ENCODE peak calls at places on chromosomes 12 and 14, in six cellular contexts. U is Caco-2, I is epithelial cell of esophagus, E is A549, G is breast epithelium, O is LNCaP clone FGC. V is an unnamed sample.

GRCh38 chr14:91289464-91289863 is 45.0 kb upstream of the GPR68 start:
- DNase-seq in U (no peak), I (no peak), E (no peak), G (no peak), O (no peak), V (no peak)

GRCh38 chr14:90758959-90759358 is 57.3 kb downstream of the TTC7B start:
- DNase-seq in U (peak; percentile 7), I (no peak), E (no peak), G (peak; percentile 28), O (no peak), V (no peak)

GRCh38 chr12:46921754-46922113 is 95.9 kb upstream of the SLC38A4 start:
- DNase-seq in U (no peak), I (peak; percentile 33), E (no peak), G (no peak), O (no peak), V (no peak)

GRCh38 chr14:96584199-96584906 is 82.2 kb downstream of the PAPOLA start:
- DNase-seq in U (peak; percentile 84), I (peak; percentile 35), E (peak; percentile 62), G (no peak), O (no peak), V (no peak)

GRCh38 chr12:6927379-6927991 is at the start of gene ATN1:
- DNase-seq in U (peak; percentile 85), I (peak; percentile 48), E (peak; percentile 56), G (peak; percentile 77), O (no peak), V (no peak)

GRCh38 chr14:65296402-65296801 is 116.1 kb upstream of the FUT8 start:
- DNase-seq in U (no peak), I (no peak), E (no peak), G (no peak), O (no peak), V (no peak)

GRCh38 chr12:3251691-3252090 is 174.5 kb downstream of the TSPAN9 start:
- DNase-seq in U (no peak), I (no peak), E (no peak), G (no peak), O (no peak), V (no peak)

GRCh38 chr12:23752245-23752644 is 197.2 kb downstream of the SOX5 start:
- DNase-seq in U (no peak), I (no peak), E (no peak), G (no peak), O (no peak), V (no peak)

GRCh38 chr14:70008457-70008856 is 129.2 kb downstream of the SMOC1 start:
- DNase-seq in U (no peak), I (no peak), E (no peak), G (no peak), O (no peak), V (no peak)

GRCh38 chr12:52346596-52346995 is 20.7 kb downstream of the KRT85 start:
- DNase-seq in U (no peak), I (peak; percentile 34), E (no peak), G (no peak), O (no peak), V (no peak)

GRCh38 chr14:102504302-102504950 is 5.2 kb downstream of the ANKRD9 start:
- DNase-seq in U (no peak), I (no peak), E (no peak), G (no peak), O (no peak), V (no peak)

GRCh38 chr12:15563683-15564082 is 225.5 kb downstream of the EPS8 start:
- DNase-seq in U (no peak), I (peak; percentile 68), E (no peak), G (no peak), O (no peak), V (no peak)

GRCh38 chr12:27575099-27575779 is 51.2 kb downstream of the PPFIBP1 start:
- DNase-seq in U (no peak), I (no peak), E (no peak), G (no peak), O (no peak), V (no peak)
- H3K4me3 ChIP-seq in U (no peak overlapping the region), I (no peak overlapping the region), E (no peak overlapping the region), G (no peak overlapping the region), O (no peak overlapping the region), V (no peak overlapping the region)

GRCh38 chr12:126874427-126875026 is 1392.4 kb upstream of the TMEM132C start:
- DNase-seq in U (peak; percentile 63), I (peak; percentile 49), E (peak; percentile 63), G (peak; percentile 29), O (no peak), V (no peak)

GRCh38 chr12:126869644-126870043 is 1397.3 kb upstream of the TMEM132C start:
- DNase-seq in U (no peak), I (no peak), E (no peak), G (no peak), O (no peak), V (no peak)

GRCh38 chr12:126873701-126874100 is 1393.3 kb upstream of the TMEM132C start:
- DNase-seq in U (no peak), I (no peak), E (no peak), G (no peak), O (no peak), V (no peak)
- H3K4me3 ChIP-seq in U (no peak overlapping the region), I (no peak overlapping the region), E (no peak overlapping the region), G (no peak overlapping the region), O (no peak overlapping the region), V (no peak overlapping the region)

GRCh38 chr12:57522887-57523705 is 472 bp downstream of the MBD6 start:
- DNase-seq in U (no peak), I (peak; percentile 40), E (peak; percentile 46), G (peak; percentile 43), O (no peak), V (no peak)

GRCh38 chr12:57520008-57520726 is at the start of gene DDIT3:
- DNase-seq in U (peak; percentile 99), I (peak; percentile 98), E (peak; percentile 99), G (peak; percentile 100), O (peak; percentile 92), V (peak; percentile 99)

GRCh38 chr12:57519758-57520007 is 631 bp downstream of the DDIT3 start:
- DNase-seq in U (no peak), I (peak; percentile 24), E (no peak), G (peak; percentile 43), O (no peak), V (no peak)

GRCh38 chr12:57522019-57522886 is at the start of gene MBD6:
- DNase-seq in U (peak; percentile 94), I (peak; percentile 91), E (peak; percentile 95), G (peak; percentile 97), O (peak; percentile 64), V (peak; percentile 76)

DNA sequence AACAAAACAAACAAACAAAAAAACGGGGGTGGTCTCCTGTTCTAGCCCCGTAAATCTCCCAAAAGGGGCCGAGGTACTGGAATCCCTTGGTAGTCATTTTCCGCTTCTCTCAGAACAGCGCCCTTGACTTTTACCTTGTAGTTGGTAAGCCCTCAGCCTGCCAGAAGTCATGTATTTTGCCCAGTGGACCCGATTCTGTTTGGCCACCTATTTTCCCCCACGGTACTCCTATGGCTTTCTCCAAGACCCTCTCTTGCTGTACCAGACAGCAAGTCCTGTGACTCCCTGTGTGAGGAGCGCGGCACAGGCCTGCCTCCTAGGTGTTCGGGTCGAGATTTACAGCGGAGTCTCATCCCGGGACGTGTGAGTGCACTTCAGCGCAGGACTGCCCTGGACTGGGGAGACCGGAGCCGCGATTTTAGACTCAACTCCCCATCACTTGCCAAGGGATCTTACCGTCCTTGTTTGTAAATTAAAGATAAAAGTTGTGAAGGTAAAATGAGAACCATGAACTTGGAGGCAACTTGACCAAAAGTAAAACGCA is 1.1 kb upstream of the MBD6 start:
- DNase-seq in U (peak; percentile 59), I (peak; percentile 60), E (peak; percentile 70), G (peak; percentile 70), O (no peak), V (no peak)
- H3K4me3 ChIP-seq in U (peak overlapping the region; percentile 72), I (no peak overlapping the region), E (peak overlapping the region; percentile 70), G (peak overlapping the region; percentile 84), O (peak overlapping the region; percentile 90), V (peak overlapping the region; percentile 76)

DNA sequence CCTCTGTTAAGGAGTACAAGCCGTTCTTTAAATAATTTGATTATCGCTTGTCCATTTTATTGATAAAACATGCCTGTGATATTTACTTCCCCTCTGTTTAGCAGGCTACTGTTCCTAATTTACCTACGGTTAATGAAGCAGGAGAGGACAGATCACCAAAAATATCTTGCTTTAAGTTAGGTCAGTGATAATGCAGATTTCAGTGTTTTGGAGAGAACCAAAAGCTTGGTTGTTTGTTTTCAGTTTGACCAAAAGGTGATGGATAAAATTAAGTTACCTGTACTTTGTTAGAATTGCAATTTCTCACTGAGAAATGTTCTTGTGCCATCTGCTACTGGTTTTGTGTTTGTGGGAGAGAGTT is 958 bp downstream of the SPATS2 start:
- DNase-seq in U (no peak), I (no peak), E (no peak), G (no peak), O (no peak), V (no peak)
- H3K4me3 ChIP-seq in U (peak overlapping the region; percentile 88), I (peak overlapping the region; percentile 81), E (peak overlapping the region; percentile 86), G (peak overlapping the region; percentile 84), O (peak overlapping the region; percentile 84), V (peak overlapping the region; percentile 77)

GRCh38 chr12:39427360-39427808 is 15.5 kb downstream of the KIF21A start:
- DNase-seq in U (no peak), I (peak; percentile 49), E (peak; percentile 25), G (no peak), O (no peak), V (no peak)
- H3K4me3 ChIP-seq in U (no peak overlapping the region), I (no peak overlapping the region), E (no peak overlapping the region), G (no peak overlapping the region), O (no peak overlapping the region), V (no peak overlapping the region)

GRCh38 chr12:116881867-116882507 is 746 bp upstream of the HRK start:
- DNase-seq in U (no peak), I (no peak), E (no peak), G (no peak), O (no peak), V (no peak)
- H3K4me3 ChIP-seq in U (no peak overlapping the region), I (no peak overlapping the region), E (peak overlapping the region; percentile 47), G (peak overlapping the region; percentile 38), O (peak overlapping the region; percentile 43), V (no peak overlapping the region)

GRCh38 chr12:4810219-4810671 is 90.0 kb downstream of the GALNT8 start:
- DNase-seq in U (no peak), I (no peak), E (no peak), G (no peak), O (no peak), V (no peak)
- H3K4me3 ChIP-seq in U (no peak overlapping the region), I (no peak overlapping the region), E (no peak overlapping the region), G (peak overlapping the region; percentile 53), O (no peak overlapping the region), V (peak overlapping the region; percentile 50)

V was measured in esophagus squamous epithelium.